ENCODE peak calls at places on chromosomes 16 and 17, in six cellular contexts. B is choroid plexus epithelial cell, U is left lung, G is transverse colon, Y is foreskin fibroblast, N is HepG2. I is an unnamed sample.
A peak's percentile ranks its signal among the peaks of the same experiment; 100 is the strongest.

GRCh38 chr16:68645494-68646388 is 631 bp downstream of the CDH3 start:
- DNase-seq in B (no peak), U (no peak), G (no peak), Y (no peak), N (no peak), I (peak; percentile 60)

GRCh38 chr17:35161281-35161761 is 13.7 kb downstream of the UNC45B start:
- DNase-seq in B (peak; percentile 5), U (no peak), G (no peak), Y (no peak), N (no peak), I (no peak)

GRCh38 chr17:40530988-40531971 is 29.9 kb upstream of the TNS4 start:
- DNase-seq in B (no peak), U (peak; percentile 28), G (no peak), Y (no peak), N (no peak), I (no peak)

GRCh38 chr17:54172096-54172495 is 349.4 kb downstream of the KIF2B start:
- DNase-seq in B (no peak), U (no peak), G (no peak), Y (no peak), N (no peak), I (no peak)

GRCh38 chr16:80466024-80466986 is 74.5 kb upstream of the DYNLRB2 start:
- DNase-seq in B (peak; percentile 66), U (peak; percentile 47), G (peak; percentile 72), Y (peak; percentile 61), N (peak; percentile 54), I (peak; percentile 80)

GRCh38 chr17:78664476-78665384 is 87.5 kb upstream of the DNAH17 start:
- DNase-seq in B (peak; percentile 64), U (peak; percentile 35), G (no peak), Y (peak; percentile 55), N (peak; percentile 71), I (no peak)

GRCh38 chr17:40871316-40871715 is 4.3 kb upstream of the KRT12 start:
- DNase-seq in B (no peak), U (no peak), G (no peak), Y (no peak), N (no peak), I (no peak)

GRCh38 chr17:70859829-70860228 is 690.5 kb downstream of the KCNJ2 start:
- DNase-seq in B (no peak), U (no peak), G (no peak), Y (no peak), N (no peak), I (no peak)

DNA sequence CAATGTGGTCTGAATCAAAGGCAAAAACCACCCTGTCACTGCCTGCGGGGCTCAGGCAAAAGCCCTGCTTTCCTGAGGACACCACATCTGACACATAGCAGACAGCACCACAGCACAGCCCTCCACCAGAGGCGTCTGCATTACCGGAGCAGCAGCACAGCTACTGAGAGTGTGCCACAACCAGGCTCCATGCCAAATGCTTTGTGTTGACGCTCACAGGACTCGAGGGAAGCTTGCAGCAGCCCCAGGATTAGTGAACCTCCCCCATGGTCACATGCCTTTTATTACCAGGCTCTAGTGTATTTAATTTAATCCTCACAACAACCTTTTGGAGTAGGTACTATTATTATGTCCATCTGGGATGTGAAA is 12.6 kb downstream of the ATPAF2 start:
- DNase-seq in B (peak; percentile 79), U (peak; percentile 61), G (no peak), Y (peak; percentile 90), N (no peak), I (no peak)
- TF ChIP-seq CTCF in B (no peak), U (no peak), G (no peak), Y (no peak), N (no peak), I (no peak)

GRCh38 chr16:57725976-57726375 is 9.6 kb upstream of the KATNB1 start:
- DNase-seq in B (no peak), U (no peak), G (no peak), Y (no peak), N (no peak), I (no peak)
- TF ChIP-seq CTCF in B (no peak), U (no peak), G (no peak), Y (no peak), N (no peak), I (no peak)

GRCh38 chr16:74575175-74575804 is 31.6 kb downstream of the GLG1 start:
- DNase-seq in B (no peak), U (no peak), G (no peak), Y (no peak), N (no peak), I (no peak)
- TF ChIP-seq CTCF in B (no peak), U (no peak), G (no peak), Y (no peak), N (no peak), I (no peak)

GRCh38 chr16:58442547-58442946 is 50.3 kb downstream of the GINS3 start:
- DNase-seq in B (no peak), U (no peak), G (no peak), Y (no peak), N (no peak), I (no peak)

GRCh38 chr16:58443783-58444182 is 51.5 kb downstream of the GINS3 start:
- DNase-seq in B (no peak), U (no peak), G (no peak), Y (no peak), N (no peak), I (no peak)

GRCh38 chr16:58435779-58436178 is 43.5 kb downstream of the GINS3 start:
- DNase-seq in B (no peak), U (no peak), G (no peak), Y (no peak), N (no peak), I (no peak)

GRCh38 chr16:58444265-58444664 is 52.0 kb downstream of the GINS3 start:
- DNase-seq in B (no peak), U (no peak), G (no peak), Y (no peak), N (no peak), I (no peak)

DNA sequence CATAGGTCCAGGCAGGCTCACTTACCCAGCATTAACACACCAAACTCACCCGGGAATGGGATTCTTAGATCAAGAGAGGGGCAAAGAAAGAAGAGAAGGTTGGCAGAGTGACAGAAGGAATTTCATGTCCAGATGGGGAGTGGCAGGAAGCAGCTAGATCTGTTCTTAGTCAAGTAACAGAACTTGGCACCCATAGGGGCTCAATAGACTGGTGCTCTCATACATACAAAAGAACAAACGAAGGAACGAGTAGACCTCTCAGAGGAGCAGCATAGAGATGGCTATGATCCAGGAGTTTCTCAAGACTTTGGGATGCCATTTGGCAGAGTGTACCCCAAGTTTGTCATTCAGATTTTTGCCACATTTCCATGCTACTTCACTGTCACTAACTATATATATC is 47.8 kb downstream of the GINS3 start:
- DNase-seq in B (no peak), U (no peak), G (no peak), Y (no peak), N (no peak), I (no peak)
- TF ChIP-seq CTCF in B (no peak), U (no peak), G (no peak), Y (no peak), N (no peak), I (no peak)

GRCh38 chr17:65184235-65184959 is 47.2 kb downstream of the RGS9 start:
- DNase-seq in B (no peak), U (no peak), G (no peak), Y (no peak), N (no peak), I (no peak)

GRCh38 chr17:65182233-65182632 is 45.1 kb downstream of the RGS9 start:
- DNase-seq in B (no peak), U (no peak), G (no peak), Y (no peak), N (no peak), I (no peak)

GRCh38 chr17:65183736-65184135 is 46.6 kb downstream of the RGS9 start:
- DNase-seq in B (peak; percentile 64), U (no peak), G (no peak), Y (peak; percentile 31), N (no peak), I (no peak)

GRCh38 chr17:65185060-65185459 is 47.9 kb downstream of the RGS9 start:
- DNase-seq in B (no peak), U (no peak), G (no peak), Y (no peak), N (no peak), I (no peak)

DNA sequence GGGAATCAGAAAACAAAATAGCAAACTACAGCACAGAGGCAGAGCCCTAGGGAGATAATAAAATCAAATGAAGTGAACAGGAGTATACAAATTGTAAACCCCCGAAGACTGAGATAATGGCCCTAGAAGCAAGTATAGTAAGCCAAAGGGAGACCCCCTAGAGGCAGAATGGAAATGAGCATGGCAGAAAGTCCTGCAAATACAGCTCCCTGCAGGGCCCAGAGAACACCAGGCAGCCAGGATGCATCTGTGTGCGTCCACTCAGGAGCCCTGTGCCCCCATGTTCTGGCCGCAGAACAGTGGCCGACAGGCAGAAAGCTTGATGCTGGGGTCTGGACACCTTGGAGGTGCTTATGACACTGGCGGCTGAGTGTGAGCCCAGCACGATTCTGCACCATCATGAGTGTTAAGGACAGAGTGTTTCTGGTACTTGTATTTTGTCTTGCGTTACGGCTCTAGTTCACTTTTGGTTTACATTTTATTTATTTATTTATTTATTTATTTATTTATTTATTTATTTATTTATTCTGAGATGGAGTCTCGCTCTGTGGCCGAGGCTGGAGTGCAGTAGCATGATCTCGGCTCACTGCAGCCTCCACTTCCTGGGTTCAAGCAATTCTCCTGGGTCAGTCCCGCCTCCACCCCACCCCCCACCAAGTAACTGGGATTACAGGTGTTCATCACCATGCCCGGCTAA is 48.7 kb downstream of the RGS9 start:
- DNase-seq in B (no peak), U (no peak), G (no peak), Y (no peak), N (no peak), I (no peak)
- TF ChIP-seq CTCF in B (no peak), U (no peak), G (no peak), Y (no peak), N (no peak), I (no peak)

GRCh38 chr17:10116676-10117075 is 81.7 kb downstream of the GAS7 start:
- DNase-seq in B (no peak), U (no peak), G (no peak), Y (no peak), N (no peak), I (no peak)

GRCh38 chr17:10117085-10117484 is 81.3 kb downstream of the GAS7 start:
- DNase-seq in B (no peak), U (no peak), G (no peak), Y (no peak), N (no peak), I (no peak)

GRCh38 chr17:10116267-10116666 is 82.1 kb downstream of the GAS7 start:
- DNase-seq in B (no peak), U (no peak), G (no peak), Y (no peak), N (no peak), I (no peak)

GRCh38 chr17:10118788-10119130 is 79.6 kb downstream of the GAS7 start:
- DNase-seq in B (no peak), U (no peak), G (no peak), Y (no peak), N (no peak), I (no peak)

DNA sequence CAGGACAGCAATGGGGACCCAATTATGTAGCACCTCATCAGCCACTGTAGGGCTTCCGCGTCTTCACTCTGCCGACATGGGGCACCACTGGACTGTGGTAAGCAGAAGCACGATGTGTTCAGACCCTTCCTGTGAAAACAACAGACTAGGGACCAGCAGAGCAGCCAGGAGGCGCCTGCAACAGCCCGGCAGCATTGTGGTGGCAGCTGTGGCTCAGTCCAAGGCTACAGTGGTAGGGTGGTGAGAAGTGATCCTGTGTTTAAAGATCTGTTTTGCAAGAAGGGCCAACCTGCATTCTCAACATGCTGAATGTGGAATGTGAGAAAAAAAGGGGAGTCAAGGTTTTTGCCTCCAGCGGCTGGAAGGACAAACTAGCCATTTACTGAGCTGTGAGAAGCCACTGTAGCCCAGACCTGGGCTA is 80.8 kb downstream of the GAS7 start:
- DNase-seq in B (peak; percentile 53), U (peak; percentile 60), G (peak; percentile 18), Y (peak; percentile 11), N (peak; percentile 9), I (no peak)
- TF ChIP-seq CTCF in B (peak; percentile 18), U (no peak), G (no peak), Y (no peak), N (no peak), I (no peak)

I was measured in nephron progenitor cell.